ENCODE peak calls at places on chromosomes 3 and 15, in ten cellular contexts. I is neural progenitor cell; L is stimulated activated naive B cell treated with anti-CD40 and anti-IgM and Interleukin-4, amounts not matched to agents 10 μg/mL and 1 μg/mL and 100 μg/mL, for 72 hours; N is neuronal stem cell; G is right lobe of liver; Y is endothelial cell of umbilical vein; H is retina; P is activated CD8-positive, alpha-beta memory T cell treated with anti-CD3 and anti-CD28 coated beads for 48 hours; V is mesendoderm; T is GM12864. K is an unnamed sample.

GRCh38 chr3:75192065-75192658 is 472.0 kb upstream of the FRG2C start:
- DNase-seq in I (peak; percentile 58), L (no peak), N (peak; percentile 17), G (peak; percentile 21), Y (peak; percentile 12), H (peak; percentile 51), P (peak; percentile 36), V (peak; percentile 65), T (no peak), K (peak; percentile 35)

GRCh38 chr3:69660631-69661030 is 78.6 kb upstream of the MITF start:
- DNase-seq in I (no peak), L (no peak), N (no peak), G (no peak), Y (no peak), H (no peak), P (no peak), V (no peak), T (no peak), K (no peak)

GRCh38 chr15:85865070-85865684 is 70.5 kb upstream of the KLHL25 start:
- DNase-seq in I (peak; percentile 91), L (no peak), N (peak; percentile 72), G (peak; percentile 30), Y (peak; percentile 38), H (peak; percentile 67), P (no peak), V (peak; percentile 93), T (no peak), K (peak; percentile 33)

GRCh38 chr3:110341047-110341446 is 730.6 kb upstream of the NECTIN3 start:
- DNase-seq in I (no peak), L (no peak), N (no peak), G (no peak), Y (no peak), H (no peak), P (no peak), V (no peak), T (no peak), K (peak; percentile 27)

GRCh38 chr3:150925751-150926201 is 20.5 kb upstream of the MINDY4B start:
- DNase-seq in I (peak; percentile 76), L (peak; percentile 39), N (peak; percentile 36), G (peak; percentile 49), Y (peak; percentile 16), H (peak; percentile 60), P (peak; percentile 30), V (peak; percentile 86), T (no peak), K (peak; percentile 41)

GRCh38 chr15:98954411-98954810 is 53.2 kb downstream of the PGPEP1L start:
- DNase-seq in I (no peak), L (no peak), N (no peak), G (peak; percentile 67), Y (no peak), H (no peak), P (no peak), V (no peak), T (no peak), K (no peak)

GRCh38 chr15:91491131-91491950 is 362.2 kb upstream of the SLCO3A1 start:
- DNase-seq in I (no peak), L (no peak), N (no peak), G (no peak), Y (no peak), H (no peak), P (no peak), V (peak; percentile 32), T (no peak), K (peak; percentile 59)

GRCh38 chr15:69980311-69981059 is 117.2 kb downstream of the TLE3 start:
- DNase-seq in I (no peak), L (no peak), N (no peak), G (no peak), Y (no peak), H (no peak), P (no peak), V (no peak), T (peak; percentile 59), K (no peak)

GRCh38 chr3:188869628-188870027 is 302.1 kb upstream of the TPRG1 start:
- DNase-seq in I (no peak), L (no peak), N (no peak), G (no peak), Y (no peak), H (no peak), P (no peak), V (no peak), T (no peak), K (no peak)

GRCh38 chr3:50674349-50675178 is at the start of gene DOCK3:
- DNase-seq in I (peak; percentile 93), L (peak; percentile 26), N (peak; percentile 63), G (peak; percentile 69), Y (peak; percentile 59), H (peak; percentile 73), P (peak; percentile 30), V (peak; percentile 39), T (no peak), K (peak; percentile 29)

GRCh38 chr3:124529826-124530571 is 200.3 kb upstream of the UMPS start:
- DNase-seq in I (no peak), L (no peak), N (no peak), G (peak; percentile 24), Y (peak; percentile 15), H (no peak), P (no peak), V (peak; percentile 67), T (no peak), K (peak; percentile 40)

GRCh38 chr3:106103383-106103782 is 234.6 kb upstream of the CBLB start:
- DNase-seq in I (no peak), L (no peak), N (no peak), G (no peak), Y (no peak), H (no peak), P (no peak), V (no peak), T (no peak), K (no peak)

GRCh38 chr3:161310649-161311423 is 60.5 kb downstream of the SPTSSB start:
- DNase-seq in I (no peak), L (peak; percentile 23), N (no peak), G (no peak), Y (no peak), H (no peak), P (peak; percentile 18), V (no peak), T (peak; percentile 33), K (no peak)

GRCh38 chr3:58073315-58074125 is 65.3 kb downstream of the FLNB start:
- DNase-seq in I (no peak), L (no peak), N (no peak), G (no peak), Y (peak; percentile 39), H (no peak), P (no peak), V (no peak), T (no peak), K (no peak)

GRCh38 chr3:138082085-138082991 is 33.1 kb downstream of the DZIP1L start:
- DNase-seq in I (no peak), L (no peak), N (no peak), G (no peak), Y (no peak), H (no peak), P (no peak), V (peak; percentile 71), T (peak; percentile 30), K (peak; percentile 91)

GRCh38 chr15:76038512-76038911 is 21.3 kb upstream of the TMEM266 start:
- DNase-seq in I (no peak), L (no peak), N (no peak), G (no peak), Y (no peak), H (no peak), P (no peak), V (no peak), T (no peak), K (peak; percentile 98)

K was measured in bronchial epithelial cell.